ENCODE peak calls at places on chromosomes 13 and 19, in six cellular contexts. One of them, this sample, is unnamed.

GRCh38 chr19:58498316-58499020 is 13.3 kb downstream of the SLC27A5 start:
- DNase-seq in heart left ventricle: no peak
- DNase-seq in heart right ventricle: no peak
- DNase-seq in mammary epithelial cell: no peak
- DNase-seq in mucosa of descending colon: peak; percentile 50
- DNase-seq in psoas muscle: no peak
- DNase-seq in this sample: no peak

GRCh38 chr19:11194657-11195056 is 2.7 kb downstream of the KANK2 start:
- DNase-seq in heart left ventricle: no peak
- DNase-seq in heart right ventricle: no peak
- DNase-seq in mammary epithelial cell: no peak
- DNase-seq in mucosa of descending colon: no peak
- DNase-seq in psoas muscle: no peak
- DNase-seq in this sample: no peak

GRCh38 chr13:112931028-112931934 is 37.7 kb upstream of the MCF2L start:
- DNase-seq in heart left ventricle: no peak
- DNase-seq in heart right ventricle: no peak
- DNase-seq in mammary epithelial cell: peak; percentile 59
- DNase-seq in mucosa of descending colon: peak; percentile 63
- DNase-seq in psoas muscle: no peak
- DNase-seq in this sample: no peak

GRCh38 chr19:44723952-44724319 is 24.6 kb upstream of the BCL3 start:
- DNase-seq in heart left ventricle: peak; percentile 77
- DNase-seq in heart right ventricle: peak; percentile 83
- DNase-seq in mammary epithelial cell: peak; percentile 70
- DNase-seq in mucosa of descending colon: peak; percentile 93
- DNase-seq in psoas muscle: peak; percentile 84
- DNase-seq in this sample: peak; percentile 91

GRCh38 chr19:42271861-42272534 is 2.9 kb downstream of the CIC start:
- DNase-seq in heart left ventricle: no peak
- DNase-seq in heart right ventricle: no peak
- DNase-seq in mammary epithelial cell: no peak
- DNase-seq in mucosa of descending colon: peak; percentile 42
- DNase-seq in psoas muscle: peak; percentile 13
- DNase-seq in this sample: peak; percentile 73

GRCh38 chr13:46754812-46755211 is 42.1 kb downstream of the ESD start:
- DNase-seq in heart left ventricle: no peak
- DNase-seq in heart right ventricle: no peak
- DNase-seq in mammary epithelial cell: no peak
- DNase-seq in mucosa of descending colon: no peak
- DNase-seq in psoas muscle: no peak
- DNase-seq in this sample: no peak

GRCh38 chr13:73772449-73773186 is 361.6 kb downstream of the KLF12 start:
- DNase-seq in heart left ventricle: no peak
- DNase-seq in heart right ventricle: no peak
- DNase-seq in mammary epithelial cell: no peak
- DNase-seq in mucosa of descending colon: no peak
- DNase-seq in psoas muscle: no peak
- DNase-seq in this sample: no peak

GRCh38 chr19:43313711-43314495 is 39.6 kb upstream of the CD177 start:
- DNase-seq in heart left ventricle: no peak
- DNase-seq in heart right ventricle: no peak
- DNase-seq in mammary epithelial cell: no peak
- DNase-seq in mucosa of descending colon: no peak
- DNase-seq in psoas muscle: no peak
- DNase-seq in this sample: no peak

GRCh38 chr19:45128806-45129205 is 32.0 kb downstream of the NKPD1 start:
- DNase-seq in heart left ventricle: no peak
- DNase-seq in heart right ventricle: no peak
- DNase-seq in mammary epithelial cell: no peak
- DNase-seq in mucosa of descending colon: no peak
- DNase-seq in psoas muscle: no peak
- DNase-seq in this sample: no peak

DNA sequence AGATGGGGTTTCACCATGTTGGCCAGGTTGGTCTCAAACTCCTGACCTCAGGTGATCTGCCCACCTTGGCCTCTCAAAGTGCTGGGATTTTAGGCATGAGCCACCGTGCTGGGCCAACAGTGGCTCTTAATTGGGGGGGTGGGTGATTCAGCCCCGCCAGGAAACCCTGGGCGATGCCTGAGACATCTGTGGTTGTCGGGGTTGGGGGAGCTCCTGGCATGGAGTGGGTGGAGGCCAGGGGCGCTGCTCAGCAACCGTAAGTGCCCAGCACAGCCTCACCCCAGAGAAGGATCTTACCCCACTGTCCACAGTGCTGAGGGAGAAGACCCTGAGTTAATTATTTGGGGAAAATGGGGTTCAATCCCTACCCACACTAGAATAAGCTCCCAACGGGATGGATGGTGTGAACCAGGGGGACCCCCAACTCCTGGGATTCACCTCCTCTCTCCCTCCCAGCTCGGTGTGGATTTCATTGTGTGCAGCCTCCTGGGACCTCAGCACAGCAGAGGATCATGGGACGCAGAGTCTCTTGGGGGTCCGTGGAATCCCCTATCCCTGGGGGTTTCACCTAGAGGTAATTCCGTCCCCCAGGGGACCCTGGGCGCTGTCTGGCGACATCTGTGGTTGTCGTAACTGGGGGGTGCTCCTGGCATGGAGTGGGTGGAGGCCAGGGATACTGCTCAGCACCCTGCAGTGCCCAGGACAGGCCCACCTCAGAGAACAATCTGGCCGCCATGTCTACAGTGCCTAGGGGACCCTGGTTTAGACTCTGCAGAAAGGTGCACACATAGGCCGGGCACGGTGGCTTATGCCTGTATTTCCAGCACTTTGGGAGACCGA is 68.9 kb downstream of the GADD45B start:
- DNase-seq in heart left ventricle: no peak
- DNase-seq in heart right ventricle: no peak
- DNase-seq in mammary epithelial cell: no peak
- DNase-seq in mucosa of descending colon: no peak
- DNase-seq in psoas muscle: no peak
- DNase-seq in this sample: peak; percentile 66
- H3K4me1 ChIP-seq in heart left ventricle: peaks cover 81% of the 10 kb centered on the region
- H3K4me1 ChIP-seq in heart right ventricle: peaks cover 69% of the 10 kb centered on the region
- H3K4me1 ChIP-seq in mammary epithelial cell: peaks cover 36% of the 10 kb centered on the region
- H3K4me1 ChIP-seq in mucosa of descending colon: peaks cover 26% of the 10 kb centered on the region
- H3K4me1 ChIP-seq in psoas muscle: peaks cover 63% of the 10 kb centered on the region
- H3K4me1 ChIP-seq in this sample: peaks cover 24% of the 10 kb centered on the region

GRCh38 chr19:51687791-51688664 is 5.1 kb upstream of the SPACA6 start:
- DNase-seq in heart left ventricle: peak; percentile 66
- DNase-seq in heart right ventricle: peak; percentile 70
- DNase-seq in mammary epithelial cell: peak; percentile 70
- DNase-seq in mucosa of descending colon: peak; percentile 38
- DNase-seq in psoas muscle: peak; percentile 72
- DNase-seq in this sample: peak; percentile 90

GRCh38 chr19:51688665-51689571 is 4.2 kb upstream of the SPACA6 start:
- DNase-seq in heart left ventricle: peak; percentile 96
- DNase-seq in heart right ventricle: peak; percentile 96
- DNase-seq in mammary epithelial cell: peak; percentile 94
- DNase-seq in mucosa of descending colon: peak; percentile 80
- DNase-seq in psoas muscle: peak; percentile 92
- DNase-seq in this sample: peak; percentile 98

GRCh38 chr19:51691122-51692064 is 1.7 kb upstream of the SPACA6 start:
- DNase-seq in heart left ventricle: no peak
- DNase-seq in heart right ventricle: no peak
- DNase-seq in mammary epithelial cell: no peak
- DNase-seq in mucosa of descending colon: no peak
- DNase-seq in psoas muscle: no peak
- DNase-seq in this sample: peak; percentile 64

GRCh38 chr19:51690359-51691121 is 2.6 kb upstream of the SPACA6 start:
- DNase-seq in heart left ventricle: peak; percentile 80
- DNase-seq in heart right ventricle: peak; percentile 75
- DNase-seq in mammary epithelial cell: peak; percentile 61
- DNase-seq in mucosa of descending colon: peak; percentile 65
- DNase-seq in psoas muscle: peak; percentile 69
- DNase-seq in this sample: peak; percentile 89

GRCh38 chr19:51689751-51690358 is 3.3 kb upstream of the SPACA6 start:
- DNase-seq in heart left ventricle: peak; percentile 56
- DNase-seq in heart right ventricle: peak; percentile 46
- DNase-seq in mammary epithelial cell: no peak
- DNase-seq in mucosa of descending colon: no peak
- DNase-seq in psoas muscle: peak; percentile 52
- DNase-seq in this sample: peak; percentile 89
- H3K4me1 ChIP-seq in heart left ventricle: peaks cover 42% of the 10 kb centered on the region
- H3K4me1 ChIP-seq in heart right ventricle: peaks cover 34% of the 10 kb centered on the region
- H3K4me1 ChIP-seq in mammary epithelial cell: peaks cover 25% of the 10 kb centered on the region
- H3K4me1 ChIP-seq in mucosa of descending colon: no peaks in the 10 kb centered on the region
- H3K4me1 ChIP-seq in psoas muscle: peaks cover 8% of the 10 kb centered on the region
- H3K4me1 ChIP-seq in this sample: peaks cover 25% of the 10 kb centered on the region

GRCh38 chr13:32427852-32428580 is at the start of gene N4BP2L1:
- DNase-seq in heart left ventricle: peak; percentile 82
- DNase-seq in heart right ventricle: peak; percentile 79
- DNase-seq in mammary epithelial cell: peak; percentile 31
- DNase-seq in mucosa of descending colon: peak; percentile 84
- DNase-seq in psoas muscle: peak; percentile 71
- DNase-seq in this sample: peak; percentile 93

GRCh38 chr13:32426981-32427851 is 714 bp downstream of the N4BP2L1 start:
- DNase-seq in heart left ventricle: peak; percentile 40
- DNase-seq in heart right ventricle: peak; percentile 31
- DNase-seq in mammary epithelial cell: no peak
- DNase-seq in mucosa of descending colon: peak; percentile 69
- DNase-seq in psoas muscle: peak; percentile 64
- DNase-seq in this sample: peak; percentile 81

GRCh38 chr13:32429406-32429909 is 1.5 kb upstream of the N4BP2L1 start:
- DNase-seq in heart left ventricle: no peak
- DNase-seq in heart right ventricle: no peak
- DNase-seq in mammary epithelial cell: no peak
- DNase-seq in mucosa of descending colon: no peak
- DNase-seq in psoas muscle: no peak
- DNase-seq in this sample: no peak

GRCh38 chr13:32430018-32430747 is 2.3 kb upstream of the N4BP2L1 start:
- DNase-seq in heart left ventricle: no peak
- DNase-seq in heart right ventricle: no peak
- DNase-seq in mammary epithelial cell: no peak
- DNase-seq in mucosa of descending colon: no peak
- DNase-seq in psoas muscle: no peak
- DNase-seq in this sample: no peak

DNA sequence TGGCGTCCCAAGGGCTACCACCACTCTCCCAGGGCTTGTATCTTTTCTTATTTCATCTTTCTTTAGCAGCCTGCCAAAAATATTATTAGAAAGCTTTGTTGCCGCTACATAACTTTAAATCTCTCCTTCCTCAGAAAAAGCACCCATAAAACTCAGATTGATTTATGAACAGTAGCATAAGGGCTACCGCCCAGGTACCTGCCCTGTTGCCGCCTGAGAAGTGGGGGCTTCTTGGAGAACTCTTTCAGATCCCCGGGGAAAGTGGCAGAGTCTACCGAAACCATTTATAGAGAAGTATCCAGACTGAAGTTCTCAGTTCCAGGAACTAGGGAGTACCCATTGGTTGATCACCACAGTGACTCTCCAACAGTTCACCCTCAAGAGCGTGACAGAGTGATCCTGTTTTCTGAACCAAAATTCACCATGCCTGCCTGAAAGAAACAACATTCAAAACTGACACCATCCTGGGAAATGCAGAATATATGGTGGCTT is 697 bp upstream of the N4BP2L1 start:
- DNase-seq in heart left ventricle: no peak
- DNase-seq in heart right ventricle: no peak
- DNase-seq in mammary epithelial cell: no peak
- DNase-seq in mucosa of descending colon: no peak
- DNase-seq in psoas muscle: no peak
- DNase-seq in this sample: no peak
- H3K4me1 ChIP-seq in heart left ventricle: peaks cover 31% of the 10 kb centered on the region
- H3K4me1 ChIP-seq in heart right ventricle: peaks cover 17% of the 10 kb centered on the region
- H3K4me1 ChIP-seq in mammary epithelial cell: peaks cover 27% of the 10 kb centered on the region
- H3K4me1 ChIP-seq in mucosa of descending colon: peaks cover 19% of the 10 kb centered on the region
- H3K4me1 ChIP-seq in psoas muscle: peaks cover 11% of the 10 kb centered on the region
- H3K4me1 ChIP-seq in this sample: peaks cover 4% of the 10 kb centered on the region

DNA sequence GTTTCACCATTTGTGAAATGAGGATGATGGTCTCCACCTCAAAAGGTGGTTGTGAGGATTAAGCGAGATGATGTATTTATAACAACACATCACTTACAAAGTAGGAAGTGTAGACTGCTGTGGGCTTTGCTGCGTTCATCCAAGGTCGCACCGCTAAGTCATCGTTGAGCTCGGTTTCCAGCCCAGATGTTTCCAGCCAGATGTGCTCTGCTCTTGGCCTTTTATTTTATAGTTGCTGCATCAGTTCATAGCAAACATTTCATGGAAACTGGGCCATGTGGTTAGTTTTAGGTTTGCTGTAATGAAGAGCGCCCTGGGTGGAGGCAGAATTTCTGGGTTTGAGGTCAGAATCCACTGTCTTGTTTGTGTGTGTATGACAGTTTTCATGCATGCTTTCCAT is 76.5 kb upstream of the RNF113B start:
- DNase-seq in heart left ventricle: no peak
- DNase-seq in heart right ventricle: no peak
- DNase-seq in mammary epithelial cell: no peak
- DNase-seq in mucosa of descending colon: no peak
- DNase-seq in psoas muscle: no peak
- DNase-seq in this sample: no peak
- H3K4me1 ChIP-seq in heart left ventricle: peaks cover 11% of the 10 kb centered on the region
- H3K4me1 ChIP-seq in heart right ventricle: no peaks in the 10 kb centered on the region
- H3K4me1 ChIP-seq in mammary epithelial cell: peaks cover 12% of the 10 kb centered on the region
- H3K4me1 ChIP-seq in mucosa of descending colon: no peaks in the 10 kb centered on the region
- H3K4me1 ChIP-seq in psoas muscle: no peaks in the 10 kb centered on the region
- H3K4me1 ChIP-seq in this sample: peaks cover 11% of the 10 kb centered on the region

GRCh38 chr19:38836438-38837303 is 5.1 kb upstream of the ECH1 start:
- DNase-seq in heart left ventricle: no peak
- DNase-seq in heart right ventricle: no peak
- DNase-seq in mammary epithelial cell: peak; percentile 42
- DNase-seq in mucosa of descending colon: peak; percentile 16
- DNase-seq in psoas muscle: no peak
- DNase-seq in this sample: no peak
- H3K4me1 ChIP-seq in heart left ventricle: peaks cover 8% of the 10 kb centered on the region
- H3K4me1 ChIP-seq in heart right ventricle: peaks cover 8% of the 10 kb centered on the region
- H3K4me1 ChIP-seq in mammary epithelial cell: peaks cover 59% of the 10 kb centered on the region
- H3K4me1 ChIP-seq in mucosa of descending colon: peaks cover 13% of the 10 kb centered on the region
- H3K4me1 ChIP-seq in psoas muscle: peaks cover 76% of the 10 kb centered on the region
- H3K4me1 ChIP-seq in this sample: peaks cover 7% of the 10 kb centered on the region

DNA sequence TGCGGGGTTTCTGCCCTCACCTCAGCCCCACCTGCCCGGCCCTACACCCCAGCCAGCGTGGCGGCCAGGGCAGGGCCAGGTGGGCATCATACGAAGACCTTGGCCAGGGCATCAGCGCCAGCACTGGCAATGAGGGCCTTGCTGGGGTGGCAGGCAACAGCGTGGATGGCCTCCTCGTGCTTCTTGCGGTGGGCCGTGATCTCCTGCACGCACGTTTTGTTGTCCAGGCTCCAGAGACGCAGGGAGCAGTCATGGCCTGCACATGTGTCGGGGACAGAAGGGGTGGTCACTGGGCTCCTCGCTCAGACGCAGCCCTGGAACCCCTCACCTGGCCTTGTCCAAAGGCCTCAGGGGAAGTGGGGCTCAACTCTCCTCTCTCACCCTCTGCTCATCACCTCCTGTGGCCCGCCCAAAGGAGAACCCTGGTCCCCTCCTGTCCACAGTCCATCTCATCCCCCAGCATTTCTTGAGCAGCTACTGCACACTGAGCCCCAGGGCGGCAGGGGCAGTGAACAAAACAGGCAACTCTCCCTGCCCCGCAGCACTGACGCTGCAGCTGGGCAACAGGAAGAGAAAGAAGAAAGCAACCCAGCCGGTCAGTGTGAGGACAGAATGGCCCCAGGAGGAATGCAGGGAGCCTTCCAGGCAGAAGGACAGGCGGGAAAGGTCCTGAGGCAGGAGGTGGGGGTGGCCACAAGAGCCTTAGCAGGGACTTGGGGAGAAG is 3.8 kb upstream of the PRKD2 start:
- DNase-seq in heart left ventricle: no peak
- DNase-seq in heart right ventricle: no peak
- DNase-seq in mammary epithelial cell: no peak
- DNase-seq in mucosa of descending colon: no peak
- DNase-seq in psoas muscle: no peak
- DNase-seq in this sample: no peak
- H3K4me1 ChIP-seq in heart left ventricle: peaks cover 19% of the 10 kb centered on the region
- H3K4me1 ChIP-seq in heart right ventricle: peaks cover 22% of the 10 kb centered on the region
- H3K4me1 ChIP-seq in mammary epithelial cell: peaks cover 31% of the 10 kb centered on the region
- H3K4me1 ChIP-seq in mucosa of descending colon: peaks cover 16% of the 10 kb centered on the region
- H3K4me1 ChIP-seq in psoas muscle: peaks cover 3% of the 10 kb centered on the region
- H3K4me1 ChIP-seq in this sample: peaks cover under 1% of the 10 kb centered on the region